ENCODE peak calls at places on chromosomes 5 and 9, in nine cellular contexts. F is endothelial cell of umbilical vein, O is heart left ventricle, Y is brain microvascular endothelial cell, W is transverse colon, L is lung, Q is uterus, R is BE2C, I is right lobe of liver. K is an unnamed sample.

GRCh38 chr5:145689235-145689634 is 145.9 kb downstream of the PRELID2 start:
- DNase-seq in F (no peak), O (no peak), Y (no peak), W (no peak), L (no peak), Q (no peak), R (no peak), I (no peak), K (no peak)

GRCh38 chr5:142743677-142744441 is 26.3 kb upstream of the ARHGAP26 start:
- DNase-seq in F (peak), O (no peak), Y (no peak), W (no peak), L (no peak), Q (peak), R (no peak), I (no peak), K (no peak)

GRCh38 chr5:73370620-73371583 is 77.7 kb downstream of the FOXD1 start:
- DNase-seq in F (peak), O (no peak), Y (peak), W (no peak), L (no peak), Q (no peak), R (peak), I (no peak), K (no peak)

GRCh38 chr5:96320797-96321196 is 112.3 kb downstream of the PCSK1 start:
- DNase-seq in F (no peak), O (no peak), Y (no peak), W (no peak), L (no peak), Q (no peak), R (no peak), I (no peak), K (no peak)

GRCh38 chr9:97109194-97109811 is 70.4 kb upstream of the CTSV start:
- DNase-seq in F (peak), O (peak), Y (peak), W (peak), L (no peak), Q (no peak), R (peak), I (peak), K (peak)

GRCh38 chr5:52822437-52822836 is 34.7 kb downstream of the ITGA1 start:
- DNase-seq in F (no peak), O (peak), Y (no peak), W (no peak), L (no peak), Q (peak), R (peak), I (peak), K (no peak)

GRCh38 chr9:109015026-109015280 is 1.7 kb upstream of the CTNNAL1 start:
- DNase-seq in F (no peak), O (no peak), Y (no peak), W (no peak), L (no peak), Q (no peak), R (no peak), I (no peak), K (no peak)

GRCh38 chr9:16542290-16542689 is 328.2 kb downstream of the BNC2 start:
- DNase-seq in F (peak), O (no peak), Y (no peak), W (no peak), L (no peak), Q (no peak), R (no peak), I (no peak), K (no peak)

GRCh38 chr9:7879551-7880245 is 80.1 kb upstream of the DMAC1 start:
- DNase-seq in F (no peak), O (no peak), Y (no peak), W (no peak), L (no peak), Q (no peak), R (no peak), I (no peak), K (peak)

GRCh38 chr5:165869066-165869465 is 2363.6 kb downstream of the MAT2B start:
- DNase-seq in F (no peak), O (no peak), Y (no peak), W (no peak), L (no peak), Q (no peak), R (no peak), I (no peak), K (no peak)

GRCh38 chr9:119675951-119676350 is 306.7 kb upstream of the BRINP1 start:
- DNase-seq in F (no peak), O (no peak), Y (no peak), W (no peak), L (no peak), Q (no peak), R (no peak), I (no peak), K (no peak)

GRCh38 chr5:1525624-1525985 is 1.8 kb upstream of the LPCAT1 start:
- DNase-seq in F (no peak), O (peak), Y (no peak), W (no peak), L (no peak), Q (peak), R (no peak), I (no peak), K (no peak)

GRCh38 chr5:1277331-1277730 is 17.5 kb downstream of the TERT start:
- DNase-seq in F (no peak), O (no peak), Y (no peak), W (no peak), L (no peak), Q (no peak), R (no peak), I (no peak), K (no peak)

GRCh38 chr5:150636391-150637244 is 3.8 kb upstream of the SYNPO start:
- DNase-seq in F (peak), O (peak), Y (peak), W (peak), L (peak), Q (peak), R (peak), I (peak), K (no peak)

GRCh38 chr5:172931001-172931536 is 28.2 kb upstream of the RPL26L1 start:
- DNase-seq in F (peak), O (no peak), Y (peak), W (no peak), L (no peak), Q (no peak), R (peak), I (no peak), K (no peak)

GRCh38 chr5:57225553-57225952 is 51.7 kb downstream of the GPBP1 start:
- DNase-seq in F (no peak), O (no peak), Y (no peak), W (no peak), L (no peak), Q (no peak), R (no peak), I (no peak), K (no peak)

GRCh38 chr9:134404376-134405358 is 78.4 kb downstream of the RXRA start:
- DNase-seq in F (no peak), O (peak), Y (no peak), W (no peak), L (no peak), Q (no peak), R (no peak), I (no peak), K (no peak)

GRCh38 chr9:82170871-82171270 is 182.3 kb downstream of the SPATA31D1 start:
- DNase-seq in F (no peak), O (no peak), Y (no peak), W (no peak), L (no peak), Q (no peak), R (no peak), I (no peak), K (no peak)

GRCh38 chr5:173764321-173765029 is 123.7 kb upstream of the CPEB4 start:
- DNase-seq in F (peak), O (peak), Y (peak), W (peak), L (peak), Q (peak), R (peak), I (peak), K (no peak)

GRCh38 chr9:111078391-111079038 is 40.2 kb upstream of the LPAR1 start:
- DNase-seq in F (no peak), O (no peak), Y (no peak), W (no peak), L (no peak), Q (no peak), R (no peak), I (no peak), K (no peak)

GRCh38 chr5:129125819-129126218 is 31.3 kb downstream of the ISOC1 start:
- DNase-seq in F (no peak), O (no peak), Y (no peak), W (no peak), L (no peak), Q (no peak), R (no peak), I (no peak), K (no peak)

GRCh38 chr5:74582853-74583252 is 57.7 kb downstream of the ENC1 start:
- DNase-seq in F (no peak), O (no peak), Y (no peak), W (no peak), L (no peak), Q (no peak), R (no peak), I (no peak), K (no peak)

GRCh38 chr5:172585114-172585513 is 55.9 kb upstream of the NEURL1B start:
- DNase-seq in F (no peak), O (peak), Y (no peak), W (no peak), L (no peak), Q (no peak), R (no peak), I (no peak), K (no peak)

GRCh38 chr9:96478829-96479371 is 28.9 kb downstream of the HABP4 start:
- DNase-seq in F (no peak), O (no peak), Y (no peak), W (no peak), L (no peak), Q (no peak), R (no peak), I (no peak), K (no peak)

GRCh38 chr5:55384072-55384471 is 76.3 kb downstream of the MTREX start:
- DNase-seq in F (no peak), O (no peak), Y (no peak), W (no peak), L (no peak), Q (no peak), R (no peak), I (no peak), K (no peak)

GRCh38 chr9:137156567-137157375 is 13.1 kb downstream of the LRRC26 start:
- DNase-seq in F (peak), O (peak), Y (peak), W (peak), L (no peak), Q (no peak), R (peak), I (no peak), K (peak)

GRCh38 chr9:122225323-122226141 is 3.2 kb downstream of the LHX6 start:
- DNase-seq in F (no peak), O (no peak), Y (no peak), W (no peak), L (no peak), Q (no peak), R (no peak), I (no peak), K (no peak)

GRCh38 chr5:142491260-142491659 is 166.4 kb upstream of the SPRY4 start:
- DNase-seq in F (peak), O (no peak), Y (no peak), W (no peak), L (no peak), Q (no peak), R (no peak), I (no peak), K (peak)

GRCh38 chr5:10151656-10152055 is 98.0 kb downstream of the ATPSCKMT start:
- DNase-seq in F (no peak), O (no peak), Y (no peak), W (no peak), L (no peak), Q (no peak), R (no peak), I (no peak), K (no peak)

GRCh38 chr5:149959406-149960236 is 937 bp upstream of the SLC26A2 start:
- DNase-seq in F (peak), O (no peak), Y (peak), W (no peak), L (no peak), Q (no peak), R (peak), I (no peak), K (no peak)

GRCh38 chr5:88786789-88787188 is 96.2 kb downstream of the MEF2C start:
- DNase-seq in F (no peak), O (no peak), Y (no peak), W (no peak), L (no peak), Q (no peak), R (no peak), I (no peak), K (no peak)

GRCh38 chr9:76516350-76516749 is 57.4 kb downstream of the GCNT1 start:
- DNase-seq in F (no peak), O (no peak), Y (no peak), W (no peak), L (no peak), Q (no peak), R (peak), I (no peak), K (no peak)

GRCh38 chr5:88818296-88818695 is 64.7 kb downstream of the MEF2C start:
- DNase-seq in F (no peak), O (no peak), Y (no peak), W (no peak), L (no peak), Q (no peak), R (no peak), I (no peak), K (no peak)

GRCh38 chr9:109780453-109781033 is 545 bp downstream of the PALM2AKAP2 start:
- DNase-seq in F (no peak), O (no peak), Y (no peak), W (no peak), L (no peak), Q (no peak), R (no peak), I (peak), K (no peak)

GRCh38 chr5:150780180-150780692 is 1.7 kb downstream of the SMIM3 start:
- DNase-seq in F (no peak), O (peak), Y (peak), W (peak), L (no peak), Q (peak), R (no peak), I (no peak), K (no peak)

DNA sequence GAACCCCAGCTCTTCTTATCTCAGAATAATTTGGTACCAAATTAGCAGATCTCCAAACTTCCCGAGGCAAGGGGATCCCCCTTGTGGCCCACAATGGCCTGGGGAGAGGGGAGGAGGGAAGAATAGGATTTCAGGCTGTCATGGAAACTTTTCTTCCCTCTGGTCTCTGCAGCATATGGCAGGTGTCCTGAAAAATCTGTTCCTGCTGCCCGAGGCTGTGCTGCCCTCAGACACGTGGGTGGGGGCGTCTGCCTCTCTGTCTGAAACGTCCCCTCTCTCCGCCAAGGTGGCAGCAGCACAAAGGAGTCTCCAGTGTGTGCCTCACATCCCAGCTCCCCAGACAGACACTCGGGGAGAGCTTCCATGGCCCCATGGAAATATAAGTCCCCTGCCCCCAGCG is 34.0 kb downstream of the CCNJL start:
- DNase-seq in F (no peak), O (no peak), Y (no peak), W (no peak), L (no peak), Q (no peak), R (peak), I (no peak), K (peak)
- TF ChIP-seq CTCF in F (no peak), O (no peak), Y (no peak), W (no peak), L (no peak), Q (no peak), R (no peak), I (no peak), K (no peak)

DNA sequence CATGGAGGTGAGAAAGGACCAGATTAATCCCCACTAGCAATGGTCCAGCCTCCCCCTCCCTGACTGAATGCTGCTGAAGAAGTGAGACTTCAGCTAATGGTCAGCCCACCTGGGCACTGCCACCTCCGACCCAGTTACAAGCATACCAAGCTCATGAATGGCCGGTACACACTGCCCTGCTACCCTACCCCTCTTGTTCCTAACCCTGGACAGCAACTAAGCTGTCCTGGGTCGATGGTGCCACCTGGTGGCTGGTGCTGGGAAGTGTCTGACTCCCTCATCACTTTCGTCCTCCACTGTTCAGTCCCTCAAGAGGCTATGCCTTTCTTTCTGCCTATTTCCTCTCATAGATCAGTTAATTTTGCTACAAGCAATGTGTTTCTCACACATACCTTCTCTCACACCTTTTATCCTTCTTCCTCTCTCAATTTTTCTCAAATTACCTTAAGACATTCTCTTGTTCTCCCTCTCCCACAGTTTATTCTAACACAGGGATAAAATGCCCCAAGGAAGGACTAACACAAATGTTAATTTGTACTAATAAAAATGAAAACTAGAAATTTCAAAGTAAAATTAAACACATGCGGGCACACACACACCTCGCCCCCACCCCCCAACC is 42.4 kb downstream of the PAX5 start:
- DNase-seq in F (peak), O (no peak), Y (peak), W (no peak), L (no peak), Q (no peak), R (peak), I (no peak), K (peak)
- TF ChIP-seq CTCF in F (peak), O (peak), Y (peak), W (no peak), L (no peak), Q (no peak), R (peak), I (peak), K (peak)

DNA sequence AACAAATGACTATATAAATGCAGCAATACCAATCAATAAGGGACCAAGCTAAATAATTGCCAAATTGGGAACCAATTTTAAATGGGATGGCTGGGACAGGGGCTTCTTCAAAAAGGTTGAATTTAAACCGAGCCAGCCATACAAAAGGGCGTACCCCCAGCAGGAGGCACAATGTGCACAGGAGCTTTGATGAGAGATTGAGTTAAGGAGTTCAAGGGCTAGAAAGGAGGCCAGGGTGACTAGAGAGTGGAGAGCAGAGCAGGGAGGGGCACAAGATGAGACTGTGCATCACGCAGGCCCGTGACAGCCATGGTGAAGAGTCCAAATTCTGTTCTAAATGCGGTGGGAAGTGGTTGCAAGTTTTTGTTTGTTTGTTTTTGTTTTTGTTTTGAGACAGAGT is 23.3 kb upstream of the PDCD1LG2 start:
- DNase-seq in F (no peak), O (no peak), Y (no peak), W (no peak), L (no peak), Q (no peak), R (no peak), I (no peak), K (no peak)
- TF ChIP-seq CTCF in F (no peak), O (no peak), Y (no peak), W (no peak), L (no peak), Q (no peak), R (no peak), I (no peak), K (no peak)

DNA sequence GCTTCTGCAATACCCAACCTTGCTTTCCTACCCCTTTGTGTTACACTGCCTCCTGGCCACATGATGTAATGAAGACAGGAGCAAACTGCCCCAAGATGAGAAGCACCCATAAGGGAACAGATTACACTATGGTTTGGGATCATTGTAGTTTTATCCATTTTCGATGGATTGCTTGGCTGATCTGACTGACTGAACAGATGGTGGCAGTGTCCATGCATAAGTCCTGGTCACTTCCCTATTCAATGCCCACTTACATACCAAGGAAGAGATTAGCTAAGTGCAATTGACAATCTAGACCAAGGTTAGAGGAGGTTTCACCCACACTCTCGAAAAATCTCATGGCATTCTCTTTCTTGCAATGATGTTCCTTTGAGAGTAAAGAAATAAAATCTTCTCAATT is 319.9 kb downstream of the RAB3C start:
- DNase-seq in F (no peak), O (no peak), Y (no peak), W (no peak), L (no peak), Q (no peak), R (no peak), I (no peak), K (no peak)
- TF ChIP-seq CTCF in F (no peak), O (peak), Y (peak), W (no peak), L (no peak), Q (no peak), R (no peak), I (no peak), K (no peak)

GRCh38 chr9:114434878-114435311 is 47.1 kb upstream of the AKNA start:
- DNase-seq in F (peak), O (no peak), Y (peak), W (no peak), L (no peak), Q (no peak), R (no peak), I (no peak), K (no peak)
- TF ChIP-seq CTCF in F (peak), O (peak), Y (peak), W (peak), L (no peak), Q (peak), R (peak), I (peak), K (no peak)

GRCh38 chr5:124906339-124907097 is 160.1 kb upstream of the ZNF608 start:
- DNase-seq in F (peak), O (peak), Y (peak), W (peak), L (peak), Q (peak), R (peak), I (peak), K (peak)
- TF ChIP-seq CTCF in F (no peak), O (peak), Y (peak), W (no peak), L (no peak), Q (peak), R (no peak), I (peak), K (no peak)

K was measured in glutamatergic neuron.